ENCODE peak calls at places on chromosomes 16 and 17, in seven cellular contexts. One of them, this sample, is unnamed.
A peak's percentile ranks its signal among the peaks of the same experiment; 100 is the strongest.

GRCh38 chr16:79051313-79051712 is 549.2 kb downstream of the MAF start:
- DNase-seq in transverse colon: no peak
- DNase-seq in IMR-90: no peak
- DNase-seq in thoracic aorta: no peak
- DNase-seq in ovary: no peak
- DNase-seq in left lung: no peak
- DNase-seq in vagina: no peak
- DNase-seq in this sample: no peak

GRCh38 chr17:76540381-76541300 is 797 bp downstream of the PRCD start:
- DNase-seq in transverse colon: peak; percentile 91
- DNase-seq in IMR-90: peak; percentile 94
- DNase-seq in thoracic aorta: peak; percentile 73
- DNase-seq in ovary: peak; percentile 95
- DNase-seq in left lung: peak; percentile 95
- DNase-seq in vagina: no peak
- DNase-seq in this sample: peak; percentile 91

GRCh38 chr17:50274142-50274944 is at the start of gene TMEM92:
- DNase-seq in transverse colon: peak; percentile 81
- DNase-seq in IMR-90: no peak
- DNase-seq in thoracic aorta: no peak
- DNase-seq in ovary: peak; percentile 55
- DNase-seq in left lung: peak; percentile 83
- DNase-seq in vagina: no peak
- DNase-seq in this sample: peak; percentile 70

GRCh38 chr16:84482951-84483881 is 21.2 kb downstream of the MEAK7 start:
- DNase-seq in transverse colon: no peak
- DNase-seq in IMR-90: no peak
- DNase-seq in thoracic aorta: no peak
- DNase-seq in ovary: no peak
- DNase-seq in left lung: no peak
- DNase-seq in vagina: peak; percentile 64
- DNase-seq in this sample: no peak

GRCh38 chr17:49132699-49133364 is at the start of gene B4GALNT2:
- DNase-seq in transverse colon: peak; percentile 69
- DNase-seq in IMR-90: no peak
- DNase-seq in thoracic aorta: no peak
- DNase-seq in ovary: no peak
- DNase-seq in left lung: no peak
- DNase-seq in vagina: no peak
- DNase-seq in this sample: no peak

GRCh38 chr16:83021049-83021448 is 394.3 kb downstream of the CDH13 start:
- DNase-seq in transverse colon: no peak
- DNase-seq in IMR-90: no peak
- DNase-seq in thoracic aorta: no peak
- DNase-seq in ovary: no peak
- DNase-seq in left lung: no peak
- DNase-seq in vagina: no peak
- DNase-seq in this sample: no peak

GRCh38 chr17:32429598-32429997 is 14.7 kb upstream of the PSMD11 start:
- DNase-seq in transverse colon: no peak
- DNase-seq in IMR-90: no peak
- DNase-seq in thoracic aorta: no peak
- DNase-seq in ovary: no peak
- DNase-seq in left lung: no peak
- DNase-seq in vagina: no peak
- DNase-seq in this sample: no peak

GRCh38 chr17:76725580-76726230 is 701 bp downstream of the JMJD6 start:
- DNase-seq in transverse colon: peak; percentile 85
- DNase-seq in IMR-90: peak; percentile 40
- DNase-seq in thoracic aorta: peak; percentile 51
- DNase-seq in ovary: peak; percentile 74
- DNase-seq in left lung: peak; percentile 84
- DNase-seq in vagina: no peak
- DNase-seq in this sample: peak; percentile 73

GRCh38 chr17:52673791-52674190 is 515.3 kb upstream of the CA10 start:
- DNase-seq in transverse colon: no peak
- DNase-seq in IMR-90: no peak
- DNase-seq in thoracic aorta: no peak
- DNase-seq in ovary: no peak
- DNase-seq in left lung: no peak
- DNase-seq in vagina: no peak
- DNase-seq in this sample: no peak

GRCh38 chr17:4833941-4834501 is 881 bp downstream of the MINK1 start:
- DNase-seq in transverse colon: peak; percentile 47
- DNase-seq in IMR-90: peak; percentile 80
- DNase-seq in thoracic aorta: no peak
- DNase-seq in ovary: peak; percentile 40
- DNase-seq in left lung: peak; percentile 48
- DNase-seq in vagina: no peak
- DNase-seq in this sample: no peak

GRCh38 chr16:23966577-23966976 is 130.8 kb downstream of the PRKCB start:
- DNase-seq in transverse colon: no peak
- DNase-seq in IMR-90: no peak
- DNase-seq in thoracic aorta: no peak
- DNase-seq in ovary: no peak
- DNase-seq in left lung: no peak
- DNase-seq in vagina: no peak
- DNase-seq in this sample: no peak

GRCh38 chr17:81993726-81994592 is 16.5 kb downstream of the ASPSCR1 start:
- DNase-seq in transverse colon: no peak
- DNase-seq in IMR-90: no peak
- DNase-seq in thoracic aorta: no peak
- DNase-seq in ovary: no peak
- DNase-seq in left lung: no peak
- DNase-seq in vagina: no peak
- DNase-seq in this sample: no peak

GRCh38 chr17:50466371-50467113 is 2.1 kb downstream of the CHAD start:
- DNase-seq in transverse colon: peak; percentile 86
- DNase-seq in IMR-90: no peak
- DNase-seq in thoracic aorta: no peak
- DNase-seq in ovary: no peak
- DNase-seq in left lung: no peak
- DNase-seq in vagina: no peak
- DNase-seq in this sample: no peak

GRCh38 chr17:48513097-48513496 is 17.7 kb downstream of the HOXB1 start:
- DNase-seq in transverse colon: no peak
- DNase-seq in IMR-90: no peak
- DNase-seq in thoracic aorta: no peak
- DNase-seq in ovary: no peak
- DNase-seq in left lung: no peak
- DNase-seq in vagina: no peak
- DNase-seq in this sample: no peak

GRCh38 chr17:59825533-59826316 is 67.0 kb downstream of the TUBD1 start:
- DNase-seq in transverse colon: no peak
- DNase-seq in IMR-90: peak; percentile 90
- DNase-seq in thoracic aorta: no peak
- DNase-seq in ovary: no peak
- DNase-seq in left lung: no peak
- DNase-seq in vagina: no peak
- DNase-seq in this sample: no peak

GRCh38 chr16:67979955-67980678 is at the start of gene DPEP3:
- DNase-seq in transverse colon: no peak
- DNase-seq in IMR-90: no peak
- DNase-seq in thoracic aorta: no peak
- DNase-seq in ovary: no peak
- DNase-seq in left lung: no peak
- DNase-seq in vagina: no peak
- DNase-seq in this sample: no peak

GRCh38 chr17:1650731-1651558 is 1.3 kb upstream of the RILP start:
- DNase-seq in transverse colon: peak; percentile 54
- DNase-seq in IMR-90: no peak
- DNase-seq in thoracic aorta: no peak
- DNase-seq in ovary: no peak
- DNase-seq in left lung: no peak
- DNase-seq in vagina: no peak
- DNase-seq in this sample: no peak

DNA sequence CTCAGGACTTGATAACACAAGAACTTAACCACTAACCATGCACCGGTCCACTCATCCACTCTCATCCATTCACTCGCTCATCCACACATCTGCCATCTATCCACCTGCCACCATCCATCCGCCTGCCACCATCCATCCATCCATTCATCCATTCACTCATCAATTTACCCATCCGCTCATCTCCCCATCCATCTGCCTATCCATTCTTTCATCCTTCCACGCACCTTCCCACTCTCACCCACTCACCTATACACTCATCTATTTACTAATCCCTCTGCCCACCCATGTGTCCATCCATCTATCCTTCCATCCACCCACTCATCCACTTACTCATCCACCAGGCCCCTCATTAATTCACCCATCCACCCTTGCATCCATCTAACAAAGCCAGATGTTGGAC is 131.0 kb downstream of the MRM1 start:
- DNase-seq in transverse colon: no peak
- DNase-seq in IMR-90: no peak
- DNase-seq in thoracic aorta: no peak
- DNase-seq in ovary: no peak
- DNase-seq in left lung: no peak
- DNase-seq in vagina: no peak
- DNase-seq in this sample: no peak
- H3K4me1 ChIP-seq in transverse colon: no peaks in the 10 kb centered on the region
- H3K4me1 ChIP-seq in IMR-90: no peaks in the 10 kb centered on the region
- H3K4me1 ChIP-seq in thoracic aorta: no peaks in the 10 kb centered on the region
- H3K4me1 ChIP-seq in ovary: no peaks in the 10 kb centered on the region
- H3K4me1 ChIP-seq in left lung: no peaks in the 10 kb centered on the region
- H3K4me1 ChIP-seq in vagina: no peaks in the 10 kb centered on the region
- H3K4me1 ChIP-seq in this sample: no peaks in the 10 kb centered on the region

GRCh38 chr16:66904846-66905632 is 13.6 kb downstream of the CDH16 start:
- DNase-seq in transverse colon: no peak
- DNase-seq in IMR-90: peak; percentile 82
- DNase-seq in thoracic aorta: no peak
- DNase-seq in ovary: no peak
- DNase-seq in left lung: no peak
- DNase-seq in vagina: no peak
- DNase-seq in this sample: peak; percentile 66
- H3K4me3 ChIP-seq in transverse colon: no peak overlapping the region
- H3K4me3 ChIP-seq in IMR-90: no peak overlapping the region
- H3K4me3 ChIP-seq in thoracic aorta: peak overlapping the region; percentile 41
- H3K4me3 ChIP-seq in ovary: no peak overlapping the region
- H3K4me3 ChIP-seq in left lung: no peak overlapping the region
- H3K4me3 ChIP-seq in vagina: no peak overlapping the region
- H3K4me3 ChIP-seq in this sample: no peak overlapping the region

GRCh38 chr16:85514295-85514600 is 98.9 kb upstream of the GSE1 start:
- DNase-seq in transverse colon: peak; percentile 50
- DNase-seq in IMR-90: peak; percentile 68
- DNase-seq in thoracic aorta: peak; percentile 41
- DNase-seq in ovary: peak; percentile 50
- DNase-seq in left lung: peak; percentile 68
- DNase-seq in vagina: no peak
- DNase-seq in this sample: no peak
- TF ChIP-seq CTCF in transverse colon: no peak
- TF ChIP-seq CTCF in IMR-90: no peak
- TF ChIP-seq CTCF in thoracic aorta: no peak
- TF ChIP-seq CTCF in ovary: no peak
- TF ChIP-seq CTCF in left lung: no peak
- TF ChIP-seq CTCF in vagina: no peak
- TF ChIP-seq CTCF in this sample: no peak

DNA sequence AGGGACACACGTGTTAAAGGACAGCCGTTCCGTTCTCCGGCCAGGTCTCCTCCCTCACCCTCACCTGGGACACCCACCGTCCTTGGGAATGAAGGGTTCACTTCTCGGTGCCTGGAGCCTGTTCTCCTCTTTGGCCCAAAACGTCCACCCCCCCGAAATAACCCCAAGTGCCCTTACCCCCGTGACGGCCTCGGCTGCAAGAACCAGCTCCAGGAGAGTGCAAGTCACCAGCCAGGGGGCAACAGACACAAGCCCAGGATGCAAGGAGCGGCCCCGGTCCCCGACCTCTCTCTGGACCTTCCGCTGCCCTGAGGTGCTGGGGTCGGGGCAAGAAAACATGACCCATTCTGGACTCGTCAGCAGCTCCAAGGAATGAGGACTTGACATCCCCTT is 20.0 kb upstream of the UBE2I start:
- DNase-seq in transverse colon: no peak
- DNase-seq in IMR-90: no peak
- DNase-seq in thoracic aorta: no peak
- DNase-seq in ovary: no peak
- DNase-seq in left lung: no peak
- DNase-seq in vagina: no peak
- DNase-seq in this sample: no peak
- H3K4me1 ChIP-seq in transverse colon: peaks cover 10% of the 10 kb centered on the region
- H3K4me1 ChIP-seq in IMR-90: no peaks in the 10 kb centered on the region
- H3K4me1 ChIP-seq in thoracic aorta: no peaks in the 10 kb centered on the region
- H3K4me1 ChIP-seq in ovary: no peaks in the 10 kb centered on the region
- H3K4me1 ChIP-seq in left lung: no peaks in the 10 kb centered on the region
- H3K4me1 ChIP-seq in vagina: no peaks in the 10 kb centered on the region
- H3K4me1 ChIP-seq in this sample: no peaks in the 10 kb centered on the region

GRCh38 chr16:51149721-51150158 is 1.3 kb downstream of the SALL1 start:
- DNase-seq in transverse colon: no peak
- DNase-seq in IMR-90: no peak
- DNase-seq in thoracic aorta: no peak
- DNase-seq in ovary: no peak
- DNase-seq in left lung: no peak
- DNase-seq in vagina: no peak
- DNase-seq in this sample: no peak
- H3K4me3 ChIP-seq in transverse colon: peak overlapping the region; percentile 20
- H3K4me3 ChIP-seq in IMR-90: peak overlapping the region; percentile 89
- H3K4me3 ChIP-seq in thoracic aorta: no peak overlapping the region
- H3K4me3 ChIP-seq in ovary: peak overlapping the region; percentile 62
- H3K4me3 ChIP-seq in left lung: no peak overlapping the region
- H3K4me3 ChIP-seq in vagina: peak overlapping the region; percentile 56
- H3K4me3 ChIP-seq in this sample: no peak overlapping the region

GRCh38 chr17:30975042-30975820 is 4.4 kb downstream of the RNF135 start:
- DNase-seq in transverse colon: no peak
- DNase-seq in IMR-90: no peak
- DNase-seq in thoracic aorta: no peak
- DNase-seq in ovary: no peak
- DNase-seq in left lung: no peak
- DNase-seq in vagina: no peak
- DNase-seq in this sample: no peak

GRCh38 chr17:30970757-30971567 is at the start of gene RNF135:
- DNase-seq in transverse colon: peak; percentile 88
- DNase-seq in IMR-90: peak; percentile 82
- DNase-seq in thoracic aorta: peak; percentile 64
- DNase-seq in ovary: peak; percentile 75
- DNase-seq in left lung: peak; percentile 89
- DNase-seq in vagina: no peak
- DNase-seq in this sample: peak; percentile 94

GRCh38 chr17:30964878-30965277 is 6.0 kb upstream of the RNF135 start:
- DNase-seq in transverse colon: no peak
- DNase-seq in IMR-90: peak; percentile 40
- DNase-seq in thoracic aorta: no peak
- DNase-seq in ovary: no peak
- DNase-seq in left lung: no peak
- DNase-seq in vagina: no peak
- DNase-seq in this sample: peak; percentile 16

DNA sequence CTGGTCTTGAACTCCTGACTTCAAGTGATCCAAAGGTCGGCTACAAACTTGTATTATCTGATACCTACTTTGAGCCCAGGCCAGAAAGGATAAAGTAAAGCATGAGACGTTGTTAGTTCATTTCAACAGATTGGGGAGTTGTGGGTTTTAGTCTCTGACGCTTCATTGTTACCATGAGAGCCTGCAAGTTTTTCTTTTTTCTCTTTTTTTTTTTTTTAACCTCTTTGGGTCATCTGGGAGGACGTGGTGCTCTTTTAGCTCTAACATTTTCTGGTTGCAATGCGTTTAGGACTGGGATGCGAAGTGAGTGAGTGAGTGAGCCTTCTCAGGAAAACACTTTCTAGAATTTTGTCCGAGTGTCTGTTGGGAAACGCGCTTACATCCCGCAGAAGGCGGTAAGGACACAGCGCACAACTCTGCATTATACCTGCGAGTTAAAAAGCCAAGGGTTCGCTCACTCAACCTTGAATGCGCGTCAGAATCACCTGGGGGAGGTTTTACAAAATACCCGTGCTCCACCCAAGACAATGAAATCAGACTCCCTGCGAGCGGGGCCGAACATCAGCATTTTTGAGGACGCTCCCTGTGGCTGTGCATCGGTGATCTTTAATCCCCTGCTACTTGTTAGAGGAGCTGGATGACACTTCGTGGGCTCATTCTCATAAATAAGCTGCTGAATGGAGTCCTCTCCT is 704 bp upstream of the RNF135 start:
- DNase-seq in transverse colon: peak; percentile 52
- DNase-seq in IMR-90: no peak
- DNase-seq in thoracic aorta: no peak
- DNase-seq in ovary: no peak
- DNase-seq in left lung: peak; percentile 43
- DNase-seq in vagina: no peak
- DNase-seq in this sample: no peak
- TF ChIP-seq CTCF in transverse colon: no peak
- TF ChIP-seq CTCF in IMR-90: no peak
- TF ChIP-seq CTCF in thoracic aorta: no peak
- TF ChIP-seq CTCF in ovary: no peak
- TF ChIP-seq CTCF in left lung: no peak
- TF ChIP-seq CTCF in vagina: no peak
- TF ChIP-seq CTCF in this sample: no peak